ENCODE peak calls at places on chromosome 17, in seven cellular contexts. One of them, this sample, is unnamed. For H3K4me1 and H3K36me3, the result is how much of the 10 kb centered on the place peaks cover.

GRCh38 chr17:61594294-61594825 is 3.3 kb upstream of the NACA2 start:
- DNase-seq in CD8-positive, alpha-beta memory T cell: no peak
- DNase-seq in cardiac muscle cell: no peak
- DNase-seq in mucosa of descending colon: no peak
- DNase-seq in GM23338: no peak
- DNase-seq in tibial artery: no peak
- DNase-seq in pancreas: no peak
- DNase-seq in this sample: no peak

GRCh38 chr17:44076716-44077594 is 6.4 kb downstream of the G6PC3 start:
- DNase-seq in CD8-positive, alpha-beta memory T cell: no peak
- DNase-seq in cardiac muscle cell: no peak
- DNase-seq in mucosa of descending colon: no peak
- DNase-seq in GM23338: no peak
- DNase-seq in tibial artery: no peak
- DNase-seq in pancreas: no peak
- DNase-seq in this sample: no peak

GRCh38 chr17:74059471-74059870 is 144.0 kb upstream of the RPL38 start:
- DNase-seq in CD8-positive, alpha-beta memory T cell: no peak
- DNase-seq in cardiac muscle cell: no peak
- DNase-seq in mucosa of descending colon: no peak
- DNase-seq in GM23338: no peak
- DNase-seq in tibial artery: no peak
- DNase-seq in pancreas: no peak
- DNase-seq in this sample: no peak

GRCh38 chr17:5249615-5250014 is 15.0 kb upstream of the SCIMP start:
- DNase-seq in CD8-positive, alpha-beta memory T cell: peak
- DNase-seq in cardiac muscle cell: peak
- DNase-seq in mucosa of descending colon: no peak
- DNase-seq in GM23338: peak
- DNase-seq in tibial artery: no peak
- DNase-seq in pancreas: peak
- DNase-seq in this sample: peak

GRCh38 chr17:58520843-58521430 is 6.5 kb upstream of the MTMR4 start:
- DNase-seq in CD8-positive, alpha-beta memory T cell: no peak
- DNase-seq in cardiac muscle cell: peak
- DNase-seq in mucosa of descending colon: no peak
- DNase-seq in GM23338: peak
- DNase-seq in tibial artery: no peak
- DNase-seq in pancreas: no peak
- DNase-seq in this sample: no peak

GRCh38 chr17:56908061-56908542 is 5.7 kb downstream of the TRIM25 start:
- DNase-seq in CD8-positive, alpha-beta memory T cell: no peak
- DNase-seq in cardiac muscle cell: no peak
- DNase-seq in mucosa of descending colon: peak
- DNase-seq in GM23338: no peak
- DNase-seq in tibial artery: peak
- DNase-seq in pancreas: no peak
- DNase-seq in this sample: peak

GRCh38 chr17:80101946-80102706 is 745 bp downstream of the GAA start:
- DNase-seq in CD8-positive, alpha-beta memory T cell: no peak
- DNase-seq in cardiac muscle cell: peak
- DNase-seq in mucosa of descending colon: no peak
- DNase-seq in GM23338: peak
- DNase-seq in tibial artery: no peak
- DNase-seq in pancreas: peak
- DNase-seq in this sample: no peak

GRCh38 chr17:36888236-36888957 is 48.9 kb upstream of the LHX1 start:
- DNase-seq in CD8-positive, alpha-beta memory T cell: no peak
- DNase-seq in cardiac muscle cell: no peak
- DNase-seq in mucosa of descending colon: no peak
- DNase-seq in GM23338: no peak
- DNase-seq in tibial artery: no peak
- DNase-seq in pancreas: no peak
- DNase-seq in this sample: no peak

GRCh38 chr17:36707904-36708303 is 106.5 kb downstream of the MRM1 start:
- DNase-seq in CD8-positive, alpha-beta memory T cell: no peak
- DNase-seq in cardiac muscle cell: no peak
- DNase-seq in mucosa of descending colon: no peak
- DNase-seq in GM23338: no peak
- DNase-seq in tibial artery: no peak
- DNase-seq in pancreas: no peak
- DNase-seq in this sample: no peak

GRCh38 chr17:71667661-71668060 is 453.2 kb upstream of the SOX9 start:
- DNase-seq in CD8-positive, alpha-beta memory T cell: no peak
- DNase-seq in cardiac muscle cell: no peak
- DNase-seq in mucosa of descending colon: no peak
- DNase-seq in GM23338: no peak
- DNase-seq in tibial artery: no peak
- DNase-seq in pancreas: no peak
- DNase-seq in this sample: no peak

GRCh38 chr17:10117581-10118001 is 80.8 kb downstream of the GAS7 start:
- DNase-seq in CD8-positive, alpha-beta memory T cell: no peak
- DNase-seq in cardiac muscle cell: no peak
- DNase-seq in mucosa of descending colon: no peak
- DNase-seq in GM23338: peak
- DNase-seq in tibial artery: peak
- DNase-seq in pancreas: no peak
- DNase-seq in this sample: no peak

GRCh38 chr17:6623941-6624340 is 16.6 kb downstream of the KIAA0753 start:
- DNase-seq in CD8-positive, alpha-beta memory T cell: no peak
- DNase-seq in cardiac muscle cell: no peak
- DNase-seq in mucosa of descending colon: no peak
- DNase-seq in GM23338: no peak
- DNase-seq in tibial artery: no peak
- DNase-seq in pancreas: no peak
- DNase-seq in this sample: no peak

GRCh38 chr17:43906951-43907424 is 348 bp downstream of the MPP2 start:
- DNase-seq in CD8-positive, alpha-beta memory T cell: peak
- DNase-seq in cardiac muscle cell: no peak
- DNase-seq in mucosa of descending colon: no peak
- DNase-seq in GM23338: no peak
- DNase-seq in tibial artery: no peak
- DNase-seq in pancreas: no peak
- DNase-seq in this sample: no peak

GRCh38 chr17:1959871-1960569 is 65.1 kb downstream of the RTN4RL1 start:
- DNase-seq in CD8-positive, alpha-beta memory T cell: no peak
- DNase-seq in cardiac muscle cell: peak
- DNase-seq in mucosa of descending colon: no peak
- DNase-seq in GM23338: no peak
- DNase-seq in tibial artery: no peak
- DNase-seq in pancreas: no peak
- DNase-seq in this sample: no peak

GRCh38 chr17:48472485-48473281 is 42.7 kb upstream of the SKAP1 start:
- DNase-seq in CD8-positive, alpha-beta memory T cell: no peak
- DNase-seq in cardiac muscle cell: peak
- DNase-seq in mucosa of descending colon: no peak
- DNase-seq in GM23338: peak
- DNase-seq in tibial artery: no peak
- DNase-seq in pancreas: no peak
- DNase-seq in this sample: no peak

GRCh38 chr17:29837531-29837930 is 92.5 kb downstream of the SSH2 start:
- DNase-seq in CD8-positive, alpha-beta memory T cell: no peak
- DNase-seq in cardiac muscle cell: no peak
- DNase-seq in mucosa of descending colon: no peak
- DNase-seq in GM23338: no peak
- DNase-seq in tibial artery: no peak
- DNase-seq in pancreas: no peak
- DNase-seq in this sample: no peak

GRCh38 chr17:58326609-58327341 is 1.8 kb downstream of the TSPOAP1 start:
- DNase-seq in CD8-positive, alpha-beta memory T cell: no peak
- DNase-seq in cardiac muscle cell: no peak
- DNase-seq in mucosa of descending colon: peak
- DNase-seq in GM23338: no peak
- DNase-seq in tibial artery: no peak
- DNase-seq in pancreas: no peak
- DNase-seq in this sample: no peak

GRCh38 chr17:61251939-61252865 is 147.4 kb upstream of the TBX2 start:
- DNase-seq in CD8-positive, alpha-beta memory T cell: no peak
- DNase-seq in cardiac muscle cell: peak
- DNase-seq in mucosa of descending colon: peak
- DNase-seq in GM23338: no peak
- DNase-seq in tibial artery: peak
- DNase-seq in pancreas: peak
- DNase-seq in this sample: peak

GRCh38 chr17:48954300-48954755 is 9.7 kb upstream of the SNF8 start:
- DNase-seq in CD8-positive, alpha-beta memory T cell: no peak
- DNase-seq in cardiac muscle cell: peak
- DNase-seq in mucosa of descending colon: peak
- DNase-seq in GM23338: peak
- DNase-seq in tibial artery: no peak
- DNase-seq in pancreas: no peak
- DNase-seq in this sample: no peak

GRCh38 chr17:55870044-55870443 is 119.2 kb downstream of the PCTP start:
- DNase-seq in CD8-positive, alpha-beta memory T cell: no peak
- DNase-seq in cardiac muscle cell: no peak
- DNase-seq in mucosa of descending colon: no peak
- DNase-seq in GM23338: peak
- DNase-seq in tibial artery: no peak
- DNase-seq in pancreas: no peak
- DNase-seq in this sample: no peak

GRCh38 chr17:30600062-30600829 is 123.0 kb downstream of the GOSR1 start:
- DNase-seq in CD8-positive, alpha-beta memory T cell: peak
- DNase-seq in cardiac muscle cell: peak
- DNase-seq in mucosa of descending colon: peak
- DNase-seq in GM23338: peak
- DNase-seq in tibial artery: peak
- DNase-seq in pancreas: peak
- DNase-seq in this sample: peak

GRCh38 chr17:66435182-66435581 is 132.8 kb downstream of the PRKCA start:
- DNase-seq in CD8-positive, alpha-beta memory T cell: no peak
- DNase-seq in cardiac muscle cell: no peak
- DNase-seq in mucosa of descending colon: no peak
- DNase-seq in GM23338: no peak
- DNase-seq in tibial artery: no peak
- DNase-seq in pancreas: no peak
- DNase-seq in this sample: no peak
- H3K4me1 ChIP-seq in CD8-positive, alpha-beta memory T cell: half or more
- H3K4me1 ChIP-seq in cardiac muscle cell: under half
- H3K4me1 ChIP-seq in mucosa of descending colon: under half
- H3K4me1 ChIP-seq in GM23338: under half
- H3K4me1 ChIP-seq in tibial artery: under half
- H3K4me1 ChIP-seq in pancreas: under half
- H3K4me1 ChIP-seq in this sample: under half

GRCh38 chr17:28364665-28365363 is at the start of gene SEBOX:
- DNase-seq in CD8-positive, alpha-beta memory T cell: no peak
- DNase-seq in cardiac muscle cell: no peak
- DNase-seq in mucosa of descending colon: no peak
- DNase-seq in GM23338: no peak
- DNase-seq in tibial artery: no peak
- DNase-seq in pancreas: no peak
- DNase-seq in this sample: peak

GRCh38 chr17:28367641-28368305 is 2.3 kb downstream of the VTN start:
- DNase-seq in CD8-positive, alpha-beta memory T cell: no peak
- DNase-seq in cardiac muscle cell: no peak
- DNase-seq in mucosa of descending colon: no peak
- DNase-seq in GM23338: no peak
- DNase-seq in tibial artery: no peak
- DNase-seq in pancreas: no peak
- DNase-seq in this sample: no peak

GRCh38 chr17:28363776-28364650 is 986 bp downstream of the SEBOX start:
- DNase-seq in CD8-positive, alpha-beta memory T cell: no peak
- DNase-seq in cardiac muscle cell: no peak
- DNase-seq in mucosa of descending colon: no peak
- DNase-seq in GM23338: no peak
- DNase-seq in tibial artery: no peak
- DNase-seq in pancreas: no peak
- DNase-seq in this sample: no peak

GRCh38 chr17:28366605-28367004 is 1.6 kb upstream of the SEBOX start:
- DNase-seq in CD8-positive, alpha-beta memory T cell: no peak
- DNase-seq in cardiac muscle cell: no peak
- DNase-seq in mucosa of descending colon: no peak
- DNase-seq in GM23338: peak
- DNase-seq in tibial artery: no peak
- DNase-seq in pancreas: no peak
- DNase-seq in this sample: no peak

DNA sequence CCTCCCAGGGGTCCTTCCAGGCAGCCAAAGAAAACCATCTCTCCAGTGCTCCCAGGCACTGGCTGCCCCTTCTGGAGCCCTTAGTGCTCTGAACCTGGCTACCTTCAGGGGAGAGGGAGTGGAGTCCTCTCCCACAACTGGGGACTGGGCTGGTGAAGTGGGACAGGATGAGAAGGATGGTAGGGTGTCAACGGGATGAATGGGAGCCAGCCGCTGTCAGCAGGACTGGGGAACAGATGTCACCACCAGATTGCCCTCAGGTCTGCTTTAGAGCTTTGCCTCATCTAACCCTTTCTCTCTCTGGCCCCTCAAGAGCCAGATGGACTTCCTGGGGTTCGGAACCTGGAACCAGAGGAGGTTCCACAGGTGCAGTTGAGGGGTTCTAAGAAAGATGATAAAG is 488 bp upstream of the SEBOX start:
- DNase-seq in CD8-positive, alpha-beta memory T cell: no peak
- DNase-seq in cardiac muscle cell: no peak
- DNase-seq in mucosa of descending colon: no peak
- DNase-seq in GM23338: no peak
- DNase-seq in tibial artery: no peak
- DNase-seq in pancreas: no peak
- DNase-seq in this sample: no peak
- H3K36me3 ChIP-seq in CD8-positive, alpha-beta memory T cell: under half
- H3K36me3 ChIP-seq in cardiac muscle cell: under half
- H3K36me3 ChIP-seq in mucosa of descending colon: under half
- H3K36me3 ChIP-seq in GM23338: under half
- H3K36me3 ChIP-seq in tibial artery: half or more
- H3K36me3 ChIP-seq in pancreas: under half
- H3K36me3 ChIP-seq in this sample: under half

DNA sequence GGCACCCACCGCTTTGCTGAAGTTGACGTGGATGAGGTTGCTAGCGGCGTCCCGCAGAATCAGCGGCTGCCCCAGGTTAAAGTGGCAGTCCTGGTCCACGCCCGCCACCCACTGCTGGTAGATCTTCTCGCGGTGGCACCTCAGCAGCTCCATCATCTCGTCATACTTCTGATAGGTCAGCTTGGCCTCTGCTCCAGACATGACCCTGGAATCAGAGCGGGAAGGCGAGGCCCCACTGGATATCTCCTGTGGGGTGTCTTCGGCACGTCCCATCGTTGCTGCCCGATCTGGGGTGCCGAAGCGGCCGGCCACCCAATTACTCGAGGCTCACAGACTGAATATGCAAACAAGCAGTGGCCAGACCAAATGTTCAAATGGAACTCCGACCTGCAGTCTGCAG is 16.5 kb downstream of the DNAH17 start:
- DNase-seq in CD8-positive, alpha-beta memory T cell: no peak
- DNase-seq in cardiac muscle cell: no peak
- DNase-seq in mucosa of descending colon: no peak
- DNase-seq in GM23338: no peak
- DNase-seq in tibial artery: no peak
- DNase-seq in pancreas: no peak
- DNase-seq in this sample: no peak
- H3K4me1 ChIP-seq in CD8-positive, alpha-beta memory T cell: under half
- H3K4me1 ChIP-seq in cardiac muscle cell: under half
- H3K4me1 ChIP-seq in mucosa of descending colon: under half
- H3K4me1 ChIP-seq in GM23338: under half
- H3K4me1 ChIP-seq in tibial artery: under half
- H3K4me1 ChIP-seq in pancreas: under half
- H3K4me1 ChIP-seq in this sample: under half

DNA sequence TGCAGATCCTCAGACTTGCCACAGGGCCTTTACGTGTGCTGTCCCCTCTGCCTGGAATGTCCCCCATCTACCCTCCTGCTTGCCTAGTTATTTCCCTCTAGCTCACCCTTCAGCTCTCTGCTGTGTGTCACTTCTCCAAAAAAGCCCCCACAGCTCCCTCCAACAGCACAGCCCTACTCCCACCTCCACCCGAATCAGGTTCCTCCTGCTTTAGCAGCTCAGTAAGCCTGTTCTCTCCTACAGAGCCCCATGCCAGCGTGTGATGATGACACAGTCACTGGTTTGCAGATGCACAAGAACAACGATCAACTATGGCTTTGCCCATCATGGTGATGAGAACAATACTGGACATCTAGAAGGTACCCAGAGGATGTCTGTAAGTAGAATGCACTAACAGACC is 7.1 kb upstream of the SAMD14 start:
- DNase-seq in CD8-positive, alpha-beta memory T cell: no peak
- DNase-seq in cardiac muscle cell: no peak
- DNase-seq in mucosa of descending colon: no peak
- DNase-seq in GM23338: no peak
- DNase-seq in tibial artery: no peak
- DNase-seq in pancreas: no peak
- DNase-seq in this sample: no peak
- H3K36me3 ChIP-seq in CD8-positive, alpha-beta memory T cell: under half
- H3K36me3 ChIP-seq in cardiac muscle cell: under half
- H3K36me3 ChIP-seq in mucosa of descending colon: under half
- H3K36me3 ChIP-seq in GM23338: under half
- H3K36me3 ChIP-seq in tibial artery: half or more
- H3K36me3 ChIP-seq in pancreas: under half
- H3K36me3 ChIP-seq in this sample: under half